ENCODE peak calls at places on chromosomes 3 and 15, in four cellular contexts. F is HCT116, Q is H1, C is GM12878. H is an unnamed sample.

GRCh38 chr3:182947892-182948291 is 32.4 kb downstream of the DCUN1D1 start:
- DNase-seq in Q (no peak), F (peak), C (no peak), H (peak)

GRCh38 chr3:25139267-25139666 is 288.8 kb upstream of the RARB start:
- DNase-seq in Q (no peak), C (no peak), F (no peak), H (no peak)

GRCh38 chr15:28219116-28219515 is 102.9 kb downstream of the HERC2 start:
- DNase-seq in Q (no peak), C (no peak), F (no peak), H (no peak)

GRCh38 chr3:5618170-5618569 is 430.7 kb downstream of the EDEM1 start:
- DNase-seq in F (no peak), C (no peak), Q (no peak), H (no peak)

GRCh38 chr15:48025118-48025517 is 95.7 kb upstream of the SLC24A5 start:
- DNase-seq in Q (no peak), C (no peak), F (no peak), H (no peak)

GRCh38 chr15:74821091-74821789 is 5.2 kb upstream of the CPLX3 start:
- DNase-seq in F (no peak), C (peak), Q (no peak), H (no peak)

GRCh38 chr3:37640636-37641375 is 220.9 kb upstream of the CTDSPL start:
- DNase-seq in C (no peak), Q (no peak), F (no peak), H (no peak)

GRCh38 chr3:182460303-182460702 is 333.0 kb upstream of the ATP11B start:
- DNase-seq in Q (no peak), F (no peak), C (no peak), H (no peak)

GRCh38 chr3:17136251-17136721 is 251.5 kb downstream of the PLCL2 start:
- DNase-seq in F (no peak), C (no peak), Q (no peak), H (no peak)

GRCh38 chr3:162224736-162225135 is 728.1 kb downstream of the OTOL1 start:
- DNase-seq in F (no peak), C (no peak), Q (no peak), H (no peak)

GRCh38 chr3:45994661-45995369 is 809 bp downstream of the FYCO1 start:
- DNase-seq in C (no peak), F (no peak), Q (peak), H (peak)

GRCh38 chr3:197577366-197578074 is 21.8 kb upstream of the BDH1 start:
- DNase-seq in C (no peak), F (no peak), Q (no peak), H (peak)

GRCh38 chr3:186965141-186965879 is 35.0 kb downstream of the ST6GAL1 start:
- DNase-seq in F (no peak), C (peak), Q (no peak), H (no peak)

GRCh38 chr15:92970656-92971055 is 70.5 kb downstream of the CHD2 start:
- DNase-seq in Q (no peak), F (no peak), C (no peak), H (no peak)

GRCh38 chr3:65351753-65352152 is 664.0 kb upstream of the ADAMTS9 start:
- DNase-seq in F (no peak), Q (no peak), C (no peak), H (no peak)
- TF ChIP-seq EGR1 in F (no peak), Q (no peak), C (no peak), H (no peak)

GRCh38 chr3:127754411-127755304 is 67.7 kb downstream of the MGLL start:
- DNase-seq in Q (no peak), C (peak), F (no peak), H (no peak)

GRCh38 chr3:127753898-127754410 is 68.4 kb downstream of the MGLL start:
- DNase-seq in F (no peak), Q (no peak), C (no peak), H (no peak)

GRCh38 chr3:127757979-127758378 is 64.3 kb downstream of the MGLL start:
- DNase-seq in F (no peak), Q (no peak), C (no peak), H (no peak)

GRCh38 chr3:127753338-127753737 is 69.0 kb downstream of the MGLL start:
- DNase-seq in F (no peak), C (no peak), Q (no peak), H (no peak)

GRCh38 chr3:127755305-127755681 is 67.0 kb downstream of the MGLL start:
- DNase-seq in C (no peak), F (no peak), Q (no peak), H (no peak)
- H2AFZ ChIP-seq in C (peak), F (no peak), Q (no peak), H (no peak)

DNA sequence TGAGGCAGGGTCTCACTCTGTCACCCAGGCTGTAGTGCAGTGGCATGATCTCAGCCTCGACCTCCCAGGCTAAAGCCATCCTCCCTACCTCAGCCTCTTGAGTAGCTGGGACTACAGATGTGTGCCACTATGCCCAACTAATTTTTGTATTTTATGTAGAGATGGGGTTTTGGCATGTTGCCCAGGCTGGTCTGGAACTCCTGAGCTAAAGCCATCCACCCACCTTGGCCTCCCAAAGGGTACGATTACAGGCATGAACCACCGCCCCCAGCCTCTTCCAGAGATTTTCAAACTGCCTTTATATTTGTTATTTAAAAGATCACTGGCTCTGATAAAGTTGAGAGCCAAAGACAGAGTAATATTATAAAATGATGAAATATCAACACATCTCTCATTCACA is 37.3 kb downstream of the BSN start:
- DNase-seq in Q (no peak), F (no peak), C (no peak), H (no peak)
- TF ChIP-seq EGR1 in Q (no peak), F (no peak), C (no peak), H (no peak)

DNA sequence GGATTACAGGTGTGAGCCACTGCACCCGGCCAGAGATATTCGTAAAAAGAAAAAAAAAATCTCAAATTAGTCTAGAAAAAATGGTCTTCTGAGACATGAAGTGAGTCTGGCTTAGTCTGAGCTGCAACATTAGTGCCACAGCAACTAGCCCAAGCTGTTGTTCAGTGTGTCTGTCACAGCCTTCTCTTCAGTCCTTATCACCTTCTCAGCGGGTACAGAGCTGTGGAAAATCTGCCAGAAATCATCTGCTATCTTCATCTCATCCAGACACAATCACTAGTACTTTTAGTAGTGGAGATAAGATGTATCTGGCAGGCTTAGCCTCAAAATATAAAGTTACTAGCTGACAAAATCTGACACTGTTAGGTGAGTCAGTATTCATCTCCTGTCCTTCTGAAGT is 120.6 kb upstream of the CGNL1 start:
- DNase-seq in F (no peak), Q (no peak), C (no peak), H (no peak)
- H2AFZ ChIP-seq in F (no peak), Q (no peak), C (no peak), H (no peak)

DNA sequence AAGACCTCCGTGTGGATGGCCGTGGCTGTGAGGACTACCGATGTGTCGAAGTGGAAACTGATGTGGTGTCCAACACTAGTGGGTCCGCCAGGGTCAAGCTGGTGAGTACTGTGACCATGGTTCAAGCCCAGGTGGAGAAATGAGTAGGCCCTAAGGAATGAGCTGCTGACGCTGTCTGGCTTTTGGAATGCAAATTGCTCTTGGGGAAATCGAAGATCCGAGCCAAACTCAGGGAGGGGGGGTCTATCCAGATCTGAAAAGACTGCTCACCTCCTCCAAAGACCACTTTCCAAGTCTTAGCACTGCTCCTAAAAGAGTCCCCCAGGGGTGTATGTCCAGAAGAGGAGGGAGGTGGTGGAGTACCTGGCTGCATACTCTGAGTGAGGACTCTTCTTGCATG is 13.1 kb downstream of the EXOSC7 start:
- DNase-seq in C (no peak), Q (no peak), F (no peak), H (no peak)
- TF ChIP-seq EGR1 in C (no peak), Q (no peak), F (no peak), H (no peak)

DNA sequence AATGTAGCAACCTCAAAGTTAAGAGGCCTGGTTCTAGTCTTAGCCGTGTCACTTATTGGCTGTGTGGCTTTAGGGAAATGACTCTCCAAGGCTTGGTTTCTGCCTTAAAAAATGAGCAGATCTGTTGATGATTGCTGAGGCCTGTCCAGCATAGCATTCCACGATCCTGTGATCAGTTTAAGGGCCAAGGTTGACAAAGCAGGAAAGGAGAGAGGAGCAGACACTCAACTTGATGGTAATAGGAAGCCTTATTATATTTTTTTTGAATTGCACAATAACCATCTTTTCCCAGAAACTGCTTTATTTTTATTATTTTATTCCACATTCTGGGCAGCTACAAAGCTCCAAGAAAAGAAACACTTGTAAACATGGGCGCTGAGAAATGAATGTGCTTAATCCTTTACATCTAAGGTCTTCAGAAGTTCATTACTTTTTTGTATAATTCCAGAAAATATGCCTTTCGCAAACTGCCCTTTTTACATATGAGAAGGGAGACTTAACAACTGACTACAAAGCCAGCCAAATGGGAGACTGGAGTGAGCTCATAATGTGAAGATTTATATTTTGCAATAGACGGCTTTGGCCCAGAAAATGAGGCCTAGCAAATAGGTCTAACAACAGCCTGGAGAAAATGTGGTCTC is 241.0 kb downstream of the ATP8B4 start:
- DNase-seq in Q (no peak), C (no peak), F (no peak), H (no peak)
- H2AFZ ChIP-seq in Q (no peak), C (no peak), F (no peak), H (no peak)

GRCh38 chr3:127640031-127640355 is 11.0 kb downstream of the PODXL2 start:
- DNase-seq in F (no peak), Q (no peak), C (no peak), H (no peak)

GRCh38 chr3:127634653-127635052 is 5.7 kb downstream of the PODXL2 start:
- DNase-seq in Q (no peak), C (no peak), F (no peak), H (peak)

GRCh38 chr3:127639173-127640030 is 10.4 kb downstream of the PODXL2 start:
- DNase-seq in C (no peak), F (no peak), Q (no peak), H (no peak)

GRCh38 chr3:127637971-127638370 is 9.0 kb downstream of the PODXL2 start:
- DNase-seq in Q (no peak), C (no peak), F (no peak), H (no peak)

GRCh38 chr3:127637546-127637945 is 8.6 kb downstream of the PODXL2 start:
- DNase-seq in C (no peak), Q (no peak), F (no peak), H (peak)
- TF ChIP-seq EGR1 in C (no peak), Q (no peak), F (no peak), H (no peak)

H was measured in K562.